ENCODE peak calls at places on chromosomes 12 and 14, in five cellular contexts. One of them, this sample, is unnamed.

GRCh38 chr14:102484316-102484715 is 25.3 kb downstream of the ANKRD9 start:
- DNase-seq in dorsolateral prefrontal cortex: no peak
- DNase-seq in K562: no peak
- DNase-seq in cardiac fibroblast: no peak
- DNase-seq in fibroblast of the aortic adventitia: no peak
- DNase-seq in this sample: no peak

GRCh38 chr12:123223241-123223668 is 9.7 kb downstream of the MPHOSPH9 start:
- DNase-seq in dorsolateral prefrontal cortex: no peak
- DNase-seq in K562: no peak
- DNase-seq in cardiac fibroblast: no peak
- DNase-seq in fibroblast of the aortic adventitia: no peak
- DNase-seq in this sample: no peak

GRCh38 chr14:100446572-100446971 is 123.4 kb downstream of the SLC25A47 start:
- DNase-seq in dorsolateral prefrontal cortex: no peak
- DNase-seq in K562: peak; percentile 69
- DNase-seq in cardiac fibroblast: no peak
- DNase-seq in fibroblast of the aortic adventitia: no peak
- DNase-seq in this sample: peak; percentile 51

GRCh38 chr14:30389134-30389900 is 169.6 kb upstream of the G2E3 start:
- DNase-seq in dorsolateral prefrontal cortex: no peak
- DNase-seq in K562: no peak
- DNase-seq in cardiac fibroblast: no peak
- DNase-seq in fibroblast of the aortic adventitia: peak; percentile 4
- DNase-seq in this sample: peak; percentile 26

GRCh38 chr12:25976289-25976688 is 17.8 kb downstream of the RASSF8 start:
- DNase-seq in dorsolateral prefrontal cortex: no peak
- DNase-seq in K562: no peak
- DNase-seq in cardiac fibroblast: no peak
- DNase-seq in fibroblast of the aortic adventitia: peak; percentile 64
- DNase-seq in this sample: peak; percentile 55

GRCh38 chr12:13204428-13204827 is 7.9 kb downstream of the EMP1 start:
- DNase-seq in dorsolateral prefrontal cortex: no peak
- DNase-seq in K562: no peak
- DNase-seq in cardiac fibroblast: peak; percentile 69
- DNase-seq in fibroblast of the aortic adventitia: peak; percentile 59
- DNase-seq in this sample: peak; percentile 78

GRCh38 chr14:55333785-55334485 is 62.7 kb downstream of the FBXO34 start:
- DNase-seq in dorsolateral prefrontal cortex: no peak
- DNase-seq in K562: no peak
- DNase-seq in cardiac fibroblast: no peak
- DNase-seq in fibroblast of the aortic adventitia: no peak
- DNase-seq in this sample: no peak

GRCh38 chr12:67358686-67359374 is 89.7 kb downstream of the CAND1 start:
- DNase-seq in dorsolateral prefrontal cortex: no peak
- DNase-seq in K562: no peak
- DNase-seq in cardiac fibroblast: peak; percentile 96
- DNase-seq in fibroblast of the aortic adventitia: peak; percentile 93
- DNase-seq in this sample: peak; percentile 96

GRCh38 chr12:106282457-106283097 is 20.0 kb upstream of the TCP11L2 start:
- DNase-seq in dorsolateral prefrontal cortex: no peak
- DNase-seq in K562: peak; percentile 67
- DNase-seq in cardiac fibroblast: peak; percentile 88
- DNase-seq in fibroblast of the aortic adventitia: peak; percentile 72
- DNase-seq in this sample: peak; percentile 84

GRCh38 chr12:123996581-123996980 is 23.6 kb downstream of the ZNF664 start:
- DNase-seq in dorsolateral prefrontal cortex: no peak
- DNase-seq in K562: no peak
- DNase-seq in cardiac fibroblast: no peak
- DNase-seq in fibroblast of the aortic adventitia: no peak
- DNase-seq in this sample: no peak

GRCh38 chr14:34201909-34202622 is 251.2 kb upstream of the EGLN3 start:
- DNase-seq in dorsolateral prefrontal cortex: no peak
- DNase-seq in K562: no peak
- DNase-seq in cardiac fibroblast: no peak
- DNase-seq in fibroblast of the aortic adventitia: no peak
- DNase-seq in this sample: peak; percentile 64

DNA sequence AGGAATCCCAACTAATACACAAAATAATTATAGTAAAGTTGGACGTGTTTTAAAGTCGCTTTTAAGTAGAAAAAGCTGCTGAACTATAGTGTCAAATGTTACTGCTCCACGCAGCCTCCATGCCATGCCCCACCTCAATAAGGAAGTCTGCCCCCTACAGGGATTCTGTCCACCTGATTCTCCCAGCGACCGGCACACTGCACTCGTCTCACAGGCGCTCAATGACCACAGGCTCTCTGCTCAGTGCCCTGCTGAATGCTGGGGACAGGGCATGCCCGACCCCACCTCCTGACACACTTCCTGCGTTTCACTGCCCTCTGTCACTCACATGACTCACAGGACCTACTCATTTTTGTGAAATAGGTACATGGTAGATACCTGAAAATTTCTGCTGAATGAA is 48.9 kb downstream of the BDKRB1 start:
- DNase-seq in dorsolateral prefrontal cortex: no peak
- DNase-seq in K562: peak; percentile 20
- DNase-seq in cardiac fibroblast: no peak
- DNase-seq in fibroblast of the aortic adventitia: no peak
- DNase-seq in this sample: no peak
- TF ChIP-seq CTCF in dorsolateral prefrontal cortex: no peak
- TF ChIP-seq CTCF in K562: peak; percentile 14
- TF ChIP-seq CTCF in cardiac fibroblast: no peak
- TF ChIP-seq CTCF in fibroblast of the aortic adventitia: no peak
- TF ChIP-seq CTCF in this sample: no peak

GRCh38 chr14:68788275-68789001 is 4.4 kb downstream of the ZFP36L1 start:
- DNase-seq in dorsolateral prefrontal cortex: no peak
- DNase-seq in K562: no peak
- DNase-seq in cardiac fibroblast: peak; percentile 49
- DNase-seq in fibroblast of the aortic adventitia: peak; percentile 48
- DNase-seq in this sample: no peak

GRCh38 chr14:68790656-68791077 is 2.2 kb downstream of the ZFP36L1 start:
- DNase-seq in dorsolateral prefrontal cortex: no peak
- DNase-seq in K562: no peak
- DNase-seq in cardiac fibroblast: no peak
- DNase-seq in fibroblast of the aortic adventitia: no peak
- DNase-seq in this sample: no peak

GRCh38 chr14:68791078-68791983 is 1.5 kb downstream of the ZFP36L1 start:
- DNase-seq in dorsolateral prefrontal cortex: no peak
- DNase-seq in K562: peak; percentile 37
- DNase-seq in cardiac fibroblast: peak; percentile 43
- DNase-seq in fibroblast of the aortic adventitia: peak; percentile 55
- DNase-seq in this sample: no peak

GRCh38 chr14:68789002-68789797 is 3.7 kb downstream of the ZFP36L1 start:
- DNase-seq in dorsolateral prefrontal cortex: peak; percentile 71
- DNase-seq in K562: peak; percentile 78
- DNase-seq in cardiac fibroblast: peak; percentile 77
- DNase-seq in fibroblast of the aortic adventitia: peak; percentile 75
- DNase-seq in this sample: peak; percentile 70

DNA sequence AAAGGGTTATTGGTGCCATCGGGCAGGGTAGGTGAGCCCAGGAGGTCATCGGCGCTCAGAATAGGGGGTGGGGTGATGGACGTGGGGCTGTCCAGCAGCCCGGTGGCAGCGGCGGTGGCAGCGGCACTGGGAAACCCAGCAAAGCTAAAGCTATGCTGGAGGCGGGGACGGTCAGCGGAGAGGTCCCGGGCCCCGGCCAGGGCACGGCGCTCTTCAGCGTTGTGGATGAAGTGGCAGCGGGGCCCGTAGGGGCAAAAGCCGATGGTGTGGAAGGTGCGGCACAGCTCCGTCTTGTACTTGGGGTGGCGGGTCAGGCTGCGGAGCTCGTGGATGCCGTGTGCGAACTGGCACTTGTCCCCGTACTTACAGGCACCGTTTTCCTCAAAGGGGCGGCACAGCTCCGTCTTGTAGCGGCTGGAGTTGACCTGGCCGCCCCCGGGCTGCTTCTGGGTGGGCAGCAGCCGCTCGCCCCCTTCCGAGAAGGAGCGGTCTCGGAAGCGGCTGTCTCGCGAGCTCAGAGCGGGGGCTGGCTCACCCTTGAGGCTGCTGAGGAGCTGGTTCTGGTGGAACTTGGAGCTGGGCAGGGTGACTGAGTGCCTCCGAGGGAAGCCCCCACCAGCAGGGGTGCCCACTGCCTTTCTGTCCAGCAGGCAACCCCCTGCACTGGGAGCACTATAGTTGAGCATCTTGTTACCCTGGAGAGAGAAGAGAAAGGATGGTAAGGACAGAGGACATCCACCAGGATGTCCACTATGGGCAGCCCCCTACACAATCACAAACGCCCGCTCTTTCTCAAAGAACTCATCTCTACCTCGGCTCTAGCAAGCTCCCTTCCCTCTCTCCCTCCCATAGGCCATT is 2.8 kb downstream of the ZFP36L1 start:
- DNase-seq in dorsolateral prefrontal cortex: no peak
- DNase-seq in K562: no peak
- DNase-seq in cardiac fibroblast: peak; percentile 46
- DNase-seq in fibroblast of the aortic adventitia: peak; percentile 48
- DNase-seq in this sample: no peak
- H3K4me3 ChIP-seq in dorsolateral prefrontal cortex: peak overlapping the region; percentile 59
- H3K4me3 ChIP-seq in K562: peak overlapping the region; percentile 74
- H3K4me3 ChIP-seq in cardiac fibroblast: peak overlapping the region; percentile 77
- H3K4me3 ChIP-seq in fibroblast of the aortic adventitia: peak overlapping the region; percentile 99
- H3K4me3 ChIP-seq in this sample: peak overlapping the region; percentile 87

GRCh38 chr12:17810399-17810798 is 279.6 kb downstream of the RERGL start:
- DNase-seq in dorsolateral prefrontal cortex: no peak
- DNase-seq in K562: no peak
- DNase-seq in cardiac fibroblast: no peak
- DNase-seq in fibroblast of the aortic adventitia: no peak
- DNase-seq in this sample: no peak

DNA sequence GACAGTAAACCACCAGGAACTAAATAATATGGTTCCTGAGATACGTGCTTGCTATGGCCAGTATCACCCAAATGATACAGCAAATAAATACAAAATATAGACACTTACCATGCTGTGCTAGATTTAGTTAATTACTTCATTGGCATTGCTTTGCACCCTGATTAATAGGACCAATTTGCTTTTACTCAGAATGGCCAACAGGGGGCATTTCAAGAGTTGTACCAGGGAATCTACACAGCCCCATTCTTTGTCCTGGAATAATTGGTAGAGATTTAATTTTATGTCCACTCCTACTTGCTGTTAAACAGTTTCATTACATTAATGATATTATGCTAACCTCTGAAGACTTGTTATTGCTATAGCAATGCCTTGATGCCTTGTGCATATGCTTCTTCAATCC is 280.8 kb downstream of the RERGL start:
- DNase-seq in dorsolateral prefrontal cortex: no peak
- DNase-seq in K562: no peak
- DNase-seq in cardiac fibroblast: no peak
- DNase-seq in fibroblast of the aortic adventitia: no peak
- DNase-seq in this sample: no peak
- TF ChIP-seq CTCF in dorsolateral prefrontal cortex: no peak
- TF ChIP-seq CTCF in K562: no peak
- TF ChIP-seq CTCF in cardiac fibroblast: no peak
- TF ChIP-seq CTCF in fibroblast of the aortic adventitia: no peak
- TF ChIP-seq CTCF in this sample: no peak

DNA sequence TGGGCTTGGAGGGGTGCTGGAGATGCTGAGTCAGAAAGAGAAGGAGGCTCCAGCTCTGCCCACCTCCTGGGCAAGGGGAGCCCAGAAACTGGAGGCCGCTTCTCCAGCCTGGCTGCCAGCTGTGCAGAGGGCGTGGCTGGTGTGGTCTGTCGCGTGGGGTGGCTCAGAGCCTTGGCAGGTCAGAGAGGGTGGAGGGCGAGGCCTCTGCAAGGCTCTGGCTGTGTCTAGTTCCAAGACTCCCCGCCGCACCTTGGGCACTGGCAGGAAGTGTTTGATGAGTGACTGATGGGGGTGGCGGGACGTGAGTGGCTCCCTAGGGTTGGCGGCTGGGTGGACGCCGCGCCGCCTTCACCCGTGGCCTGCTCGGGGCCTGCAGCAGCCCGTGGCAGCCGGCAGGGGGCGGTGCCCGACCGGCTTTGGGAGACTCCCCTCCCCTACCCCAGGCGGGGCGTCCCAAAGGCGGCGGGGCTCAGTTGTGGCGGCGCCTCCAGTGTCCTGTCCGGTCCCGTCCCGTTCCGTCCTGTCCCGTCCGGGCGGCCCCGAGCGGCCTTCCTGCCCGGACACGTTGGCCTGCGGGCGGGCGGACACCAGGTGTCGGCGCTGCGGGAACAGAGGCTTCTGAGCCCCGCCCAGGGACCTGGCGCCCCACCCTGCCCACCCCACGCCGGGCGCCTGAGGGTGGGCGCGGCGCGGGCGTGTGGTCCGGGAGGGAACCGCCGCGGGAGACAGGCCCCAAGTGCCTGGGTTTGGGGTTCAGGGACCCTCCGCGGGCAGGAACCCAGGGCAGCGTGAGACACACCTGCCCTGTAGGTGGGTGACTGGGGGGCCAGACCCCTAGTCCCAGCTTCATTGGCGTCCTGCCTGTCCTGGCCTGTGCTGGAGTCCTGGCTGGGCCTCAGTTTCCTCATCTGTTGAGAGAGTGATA is 39.7 kb downstream of the KRT80 start:
- DNase-seq in dorsolateral prefrontal cortex: no peak
- DNase-seq in K562: peak; percentile 75
- DNase-seq in cardiac fibroblast: peak; percentile 63
- DNase-seq in fibroblast of the aortic adventitia: peak; percentile 58
- DNase-seq in this sample: peak; percentile 54
- H3K4me3 ChIP-seq in dorsolateral prefrontal cortex: no peak overlapping the region
- H3K4me3 ChIP-seq in K562: peak overlapping the region; percentile 26
- H3K4me3 ChIP-seq in cardiac fibroblast: peak overlapping the region; percentile 32
- H3K4me3 ChIP-seq in fibroblast of the aortic adventitia: peak overlapping the region; percentile 41
- H3K4me3 ChIP-seq in this sample: peak overlapping the region; percentile 16

GRCh38 chr12:49206389-49206788 is 17.5 kb upstream of the TUBA1A start:
- DNase-seq in dorsolateral prefrontal cortex: no peak
- DNase-seq in K562: no peak
- DNase-seq in cardiac fibroblast: no peak
- DNase-seq in fibroblast of the aortic adventitia: no peak
- DNase-seq in this sample: no peak
- TF ChIP-seq CTCF in dorsolateral prefrontal cortex: no peak
- TF ChIP-seq CTCF in K562: no peak
- TF ChIP-seq CTCF in cardiac fibroblast: no peak
- TF ChIP-seq CTCF in fibroblast of the aortic adventitia: no peak
- TF ChIP-seq CTCF in this sample: no peak

GRCh38 chr12:104855599-104855998 is 102.5 kb downstream of the SLC41A2 start:
- DNase-seq in dorsolateral prefrontal cortex: no peak
- DNase-seq in K562: peak; percentile 8
- DNase-seq in cardiac fibroblast: no peak
- DNase-seq in fibroblast of the aortic adventitia: no peak
- DNase-seq in this sample: no peak

GRCh38 chr12:104859144-104859543 is 98.9 kb downstream of the SLC41A2 start:
- DNase-seq in dorsolateral prefrontal cortex: no peak
- DNase-seq in K562: no peak
- DNase-seq in cardiac fibroblast: peak; percentile 47
- DNase-seq in fibroblast of the aortic adventitia: peak; percentile 39
- DNase-seq in this sample: peak; percentile 77

GRCh38 chr12:104858611-104859010 is 99.5 kb downstream of the SLC41A2 start:
- DNase-seq in dorsolateral prefrontal cortex: no peak
- DNase-seq in K562: no peak
- DNase-seq in cardiac fibroblast: no peak
- DNase-seq in fibroblast of the aortic adventitia: no peak
- DNase-seq in this sample: no peak

GRCh38 chr12:104852904-104853303 is 105.2 kb downstream of the SLC41A2 start:
- DNase-seq in dorsolateral prefrontal cortex: no peak
- DNase-seq in K562: no peak
- DNase-seq in cardiac fibroblast: no peak
- DNase-seq in fibroblast of the aortic adventitia: no peak
- DNase-seq in this sample: no peak

GRCh38 chr12:104856548-104856947 is 101.5 kb downstream of the SLC41A2 start:
- DNase-seq in dorsolateral prefrontal cortex: no peak
- DNase-seq in K562: no peak
- DNase-seq in cardiac fibroblast: no peak
- DNase-seq in fibroblast of the aortic adventitia: no peak
- DNase-seq in this sample: no peak
- H3K4me3 ChIP-seq in dorsolateral prefrontal cortex: no peak overlapping the region
- H3K4me3 ChIP-seq in K562: no peak overlapping the region
- H3K4me3 ChIP-seq in cardiac fibroblast: no peak overlapping the region
- H3K4me3 ChIP-seq in fibroblast of the aortic adventitia: no peak overlapping the region
- H3K4me3 ChIP-seq in this sample: no peak overlapping the region

This sample was measured in fibroblast of mammary gland.